ENCODE peak calls at places on chromosomes 5 and 9, in nine cellular contexts. N, L, P, K, T, U, G, E and B are unnamed samples.

GRCh38 chr9:31347082-31347617 is 1037.3 kb upstream of the ACO1 start:
- DNase-seq in N (peak), L (peak), P (no peak), K (peak), T (no peak), U (peak), G (no peak), E (no peak), B (no peak)

GRCh38 chr5:29051509-29051908 is 2013.1 kb upstream of the CDH9 start:
- DNase-seq in N (no peak), L (no peak), P (no peak), K (no peak), T (no peak), U (no peak), G (no peak), E (no peak), B (no peak)

GRCh38 chr9:106936680-106937079 is 73.7 kb downstream of the ZNF462 start:
- DNase-seq in N (no peak), L (no peak), P (peak), K (no peak), T (no peak), U (no peak), G (no peak), E (no peak), B (no peak)

GRCh38 chr9:87831159-87831558 is 51.5 kb upstream of the SPATA31E1 start:
- DNase-seq in N (no peak), L (peak), P (no peak), K (no peak), T (no peak), U (no peak), G (no peak), E (no peak), B (peak)

GRCh38 chr9:114424126-114424525 is 36.3 kb upstream of the AKNA start:
- DNase-seq in N (no peak), L (no peak), P (no peak), K (no peak), T (no peak), U (no peak), G (no peak), E (no peak), B (no peak)

GRCh38 chr9:89679581-89679980 is 74.8 kb downstream of the GADD45G start:
- DNase-seq in N (no peak), L (no peak), P (no peak), K (no peak), T (no peak), U (no peak), G (no peak), E (no peak), B (no peak)

GRCh38 chr5:2556375-2556966 is 195.0 kb downstream of the IRX2 start:
- DNase-seq in N (no peak), L (no peak), P (no peak), K (no peak), T (no peak), U (no peak), G (no peak), E (no peak), B (no peak)

GRCh38 chr5:65279603-65280002 is 202.1 kb downstream of the ADAMTS6 start:
- DNase-seq in N (no peak), L (no peak), P (no peak), K (no peak), T (no peak), U (no peak), G (no peak), E (no peak), B (no peak)

GRCh38 chr5:42277293-42277692 is 145.9 kb upstream of the GHR start:
- DNase-seq in N (no peak), L (no peak), P (no peak), K (no peak), T (no peak), U (no peak), G (no peak), E (no peak), B (no peak)

GRCh38 chr5:128778474-128778873 is 186.8 kb upstream of the SLC27A6 start:
- DNase-seq in N (no peak), L (peak), P (no peak), K (no peak), T (no peak), U (no peak), G (no peak), E (no peak), B (no peak)

GRCh38 chr9:121660876-121661275 is 9.4 kb downstream of the DAB2IP start:
- DNase-seq in N (no peak), L (no peak), P (no peak), K (no peak), T (no peak), U (no peak), G (no peak), E (no peak), B (no peak)

GRCh38 chr9:115063058-115063850 is 54.7 kb downstream of the TNC start:
- DNase-seq in N (no peak), L (peak), P (no peak), K (no peak), T (no peak), U (peak), G (no peak), E (no peak), B (no peak)

GRCh38 chr5:7597058-7597457 is 201.1 kb downstream of the ADCY2 start:
- DNase-seq in N (no peak), L (no peak), P (no peak), K (no peak), T (no peak), U (no peak), G (no peak), E (no peak), B (no peak)

GRCh38 chr5:109825450-109825849 is 135.7 kb downstream of the MAN2A1 start:
- DNase-seq in N (no peak), L (no peak), P (no peak), K (no peak), T (no peak), U (no peak), G (no peak), E (no peak), B (no peak)

GRCh38 chr9:16591092-16591491 is 279.4 kb downstream of the BNC2 start:
- DNase-seq in N (no peak), L (no peak), P (no peak), K (no peak), T (no peak), U (no peak), G (no peak), E (no peak), B (no peak)

GRCh38 chr5:126052120-126052519 is 371.1 kb upstream of the GRAMD2B start:
- DNase-seq in N (no peak), L (no peak), P (no peak), K (no peak), T (no peak), U (peak), G (no peak), E (no peak), B (no peak)

GRCh38 chr5:151237685-151238084 is 13.8 kb upstream of the CCDC69 start:
- DNase-seq in N (no peak), L (no peak), P (no peak), K (no peak), T (no peak), U (no peak), G (no peak), E (no peak), B (no peak)

GRCh38 chr5:151240891-151241290 is 12.1 kb upstream of the GM2A start:
- DNase-seq in N (no peak), L (no peak), P (no peak), K (no peak), T (no peak), U (no peak), G (no peak), E (no peak), B (no peak)

GRCh38 chr5:151236888-151237287 is 13.0 kb upstream of the CCDC69 start:
- DNase-seq in N (no peak), L (no peak), P (no peak), K (no peak), T (no peak), U (no peak), G (no peak), E (no peak), B (no peak)

GRCh38 chr5:151239237-151239861 is 13.6 kb upstream of the GM2A start:
- DNase-seq in N (peak), L (peak), P (peak), K (peak), T (peak), U (peak), G (peak), E (peak), B (peak)

GRCh38 chr5:151238303-151238741 is 14.4 kb upstream of the CCDC69 start:
- DNase-seq in N (peak), L (no peak), P (peak), K (peak), T (no peak), U (no peak), G (no peak), E (no peak), B (no peak)
- TF ChIP-seq CTCF in N (peak), L (no peak), P (no peak), K (peak), T (no peak), U (no peak), G (no peak), E (no peak), B (no peak)

GRCh38 chr9:111659706-111660105 is 1.7 kb upstream of the GNG10 start:
- DNase-seq in N (no peak), L (no peak), P (no peak), K (no peak), T (no peak), U (no peak), G (no peak), E (no peak), B (no peak)

GRCh38 chr9:111658943-111659342 is 2.5 kb upstream of the GNG10 start:
- DNase-seq in N (no peak), L (no peak), P (no peak), K (no peak), T (no peak), U (no peak), G (no peak), E (no peak), B (no peak)

GRCh38 chr9:111662851-111663823 is 1.7 kb downstream of the GNG10 start:
- DNase-seq in N (no peak), L (no peak), P (no peak), K (no peak), T (no peak), U (no peak), G (no peak), E (peak), B (no peak)

GRCh38 chr9:111661150-111661801 is at the start of gene GNG10:
- DNase-seq in N (peak), L (peak), P (peak), K (peak), T (peak), U (peak), G (peak), E (peak), B (no peak)

DNA sequence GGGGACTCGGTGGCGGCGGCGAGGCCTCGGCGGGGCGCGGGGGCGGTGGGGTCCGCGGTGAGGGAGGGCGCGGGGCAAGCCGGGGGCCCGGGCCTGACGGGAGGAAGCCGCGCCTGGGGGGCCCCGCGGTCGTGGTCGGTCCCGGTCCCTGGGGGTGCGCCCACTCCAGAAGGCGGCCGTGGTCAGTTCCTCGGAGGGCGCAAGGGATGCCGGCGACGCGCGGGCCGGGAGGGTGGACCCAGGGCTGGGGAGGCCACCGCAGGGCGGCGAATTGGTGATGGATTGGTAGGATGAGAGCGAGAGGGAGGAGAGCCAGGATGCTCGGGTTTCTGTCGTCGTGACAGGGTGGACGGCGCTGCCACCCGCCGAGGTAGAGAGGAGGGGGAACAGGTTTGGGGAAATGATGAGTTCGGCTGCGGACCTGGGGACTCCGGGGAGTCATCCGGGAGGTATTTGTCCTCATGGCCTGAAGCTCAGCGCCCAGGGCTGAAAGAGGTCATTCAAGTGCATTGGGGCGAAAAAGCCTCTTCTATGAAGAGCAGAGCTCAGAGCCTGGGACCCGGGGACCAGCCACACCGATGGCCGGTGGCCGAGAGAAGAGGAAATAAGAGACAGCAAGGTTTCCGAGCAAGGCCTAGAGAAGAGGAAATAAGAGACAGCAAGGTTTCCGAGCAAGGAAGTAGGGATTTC is 542 bp downstream of the GNG10 start:
- DNase-seq in N (peak), L (peak), P (peak), K (peak), T (peak), U (peak), G (peak), E (peak), B (no peak)
- H3K4me3 ChIP-seq in N (peak), L (peak), P (peak), K (peak), T (peak), U (peak), G (peak), E (peak), B (peak)

GRCh38 chr5:96729156-96729555 is 67.0 kb downstream of the CAST start:
- DNase-seq in N (no peak), L (no peak), P (no peak), K (no peak), T (no peak), U (peak), G (no peak), E (no peak), B (no peak)
- TF ChIP-seq CTCF in N (no peak), L (peak), P (no peak), K (peak), T (peak), U (peak), G (no peak), E (no peak), B (peak)

GRCh38 chr9:4237748-4238511 is 61.9 kb downstream of the GLIS3 start:
- DNase-seq in N (peak), L (peak), P (no peak), K (no peak), T (no peak), U (no peak), G (no peak), E (no peak), B (peak)
- H3K4me3 ChIP-seq in N (no peak), L (no peak), P (peak), K (no peak), T (no peak), U (no peak), G (no peak), E (no peak), B (no peak)